ENCODE peak calls at places on chromosomes 5 and 9, in four cellular contexts. A is amygdala, E is fibroblast of lung, Y is T-helper 2 cell. X is an unnamed sample.

GRCh38 chr5:110496276-110496675 is 230.2 kb downstream of the TMEM232 start:
- DNase-seq in E (no peak), A (no peak), Y (no peak), X (no peak)

GRCh38 chr9:114094971-114095370 is 4.1 kb downstream of the KIF12 start:
- DNase-seq in Y (no peak), E (no peak), A (no peak), X (no peak)

GRCh38 chr5:141855265-141856029 is 22.8 kb downstream of the PCDH1 start:
- DNase-seq in Y (no peak), E (no peak), A (peak; percentile 45), X (no peak)

GRCh38 chr9:16238730-16239129 is 631.7 kb downstream of the BNC2 start:
- DNase-seq in Y (no peak), E (no peak), A (no peak), X (no peak)

GRCh38 chr5:154118832-154119442 is 71.6 kb upstream of the GALNT10 start:
- DNase-seq in A (no peak), Y (no peak), E (peak; percentile 45), X (no peak)

GRCh38 chr5:63960646-63961045 is 1.6 kb downstream of the HTR1A start:
- DNase-seq in E (no peak), A (no peak), Y (no peak), X (no peak)

GRCh38 chr9:130962418-130963316 is 23.6 kb upstream of the FIBCD1 start:
- DNase-seq in E (peak; percentile 98), Y (no peak), A (no peak), X (peak; percentile 81)

GRCh38 chr5:175743676-175744210 is 85.9 kb downstream of the HRH2 start:
- DNase-seq in A (no peak), Y (no peak), E (peak; percentile 6), X (no peak)

GRCh38 chr9:70043689-70044449 is at the start of gene MAMDC2:
- DNase-seq in E (peak; percentile 59), Y (no peak), A (no peak), X (no peak)

GRCh38 chr9:123322771-123323481 is 33.1 kb upstream of the CRB2 start:
- DNase-seq in Y (peak; percentile 92), A (no peak), E (no peak), X (no peak)

GRCh38 chr5:76294573-76294972 is 108.5 kb upstream of the IQGAP2 start:
- DNase-seq in E (no peak), Y (peak; percentile 62), A (no peak), X (no peak)

GRCh38 chr5:147690595-147690994 is 91.9 kb downstream of the JAKMIP2 start:
- DNase-seq in E (peak; percentile 10), A (no peak), Y (no peak), X (no peak)

GRCh38 chr5:83564069-83564749 is 92.7 kb downstream of the VCAN start:
- DNase-seq in E (peak; percentile 44), A (no peak), Y (peak; percentile 38), X (no peak)

GRCh38 chr5:59517926-59518585 is 375.5 kb downstream of the PDE4D start:
- DNase-seq in A (no peak), E (peak; percentile 90), Y (no peak), X (peak; percentile 8)